ENCODE peak calls at places on chromosomes 7 and 10, in ten cellular contexts. X is substantia nigra; M is lung microvascular endothelial cell; Y is T-helper 9 cell; N is astrocyte; O is glomerular endothelial cell; H is NCI-H345; K is islet precursor cell; E is neural progenitor cell; V is naive thymus-derived CD8-positive, alpha-beta T cell. J is an unnamed sample.

GRCh38 chr7:80934286-80934685 is 15.4 kb upstream of the SEMA3C start:
- DNase-seq in X (no peak), M (no peak), Y (no peak), N (peak), O (no peak), H (no peak), K (no peak), E (no peak), V (no peak), J (no peak)

GRCh38 chr10:118958984-118959916 is 70.3 kb upstream of the NANOS1 start:
- DNase-seq in X (peak), M (no peak), Y (no peak), N (peak), O (no peak), H (no peak), K (peak), E (no peak), V (no peak), J (peak)

GRCh38 chr10:86169066-86169465 is 197.5 kb downstream of the GRID1 start:
- DNase-seq in X (no peak), M (no peak), Y (no peak), N (no peak), O (no peak), H (no peak), K (no peak), E (no peak), V (no peak), J (no peak)

GRCh38 chr10:78914502-78915330 is 154.1 kb upstream of the ZMIZ1 start:
- DNase-seq in X (peak), M (no peak), Y (no peak), N (peak), O (no peak), H (no peak), K (no peak), E (no peak), V (no peak), J (no peak)

GRCh38 chr7:13179775-13180448 is 492.5 kb downstream of the ARL4A start:
- DNase-seq in X (no peak), M (no peak), Y (no peak), N (peak), O (no peak), H (no peak), K (no peak), E (no peak), V (no peak), J (no peak)

GRCh38 chr10:44682516-44682915 is 228.6 kb upstream of the TMEM72 start:
- DNase-seq in X (no peak), M (no peak), Y (no peak), N (no peak), O (no peak), H (no peak), K (no peak), E (no peak), V (no peak), J (no peak)

GRCh38 chr10:68959695-68960524 is 3.9 kb downstream of the DDX21 start:
- DNase-seq in X (no peak), M (no peak), Y (no peak), N (no peak), O (no peak), H (no peak), K (no peak), E (no peak), V (no peak), J (no peak)

GRCh38 chr10:71285180-71285545 is 33.9 kb upstream of the SLC29A3 start:
- DNase-seq in X (no peak), M (peak), Y (no peak), N (no peak), O (no peak), H (peak), K (no peak), E (peak), V (no peak), J (no peak)

GRCh38 chr10:110221721-110222261 is 14.4 kb downstream of the MXI1 start:
- DNase-seq in X (peak), M (peak), Y (peak), N (peak), O (no peak), H (peak), K (peak), E (peak), V (peak), J (peak)

GRCh38 chr10:30559118-30559684 is 70.4 kb downstream of the LYZL2 start:
- DNase-seq in X (no peak), M (no peak), Y (no peak), N (no peak), O (no peak), H (no peak), K (no peak), E (no peak), V (no peak), J (no peak)

GRCh38 chr7:69608878-69609277 is 10.6 kb downstream of the AUTS2 start:
- DNase-seq in X (no peak), M (no peak), Y (no peak), N (no peak), O (no peak), H (no peak), K (no peak), E (peak), V (no peak), J (no peak)

GRCh38 chr7:46317256-46317655 is 396.2 kb upstream of the IGFBP3 start:
- DNase-seq in X (no peak), M (no peak), Y (no peak), N (peak), O (no peak), H (no peak), K (no peak), E (no peak), V (no peak), J (no peak)

GRCh38 chr7:156034397-156034796 is 222.1 kb upstream of the SHH start:
- DNase-seq in X (no peak), M (no peak), Y (no peak), N (no peak), O (no peak), H (no peak), K (no peak), E (no peak), V (no peak), J (no peak)

GRCh38 chr10:97889461-97890265 is 40.0 kb downstream of the GOLGA7B start:
- DNase-seq in X (no peak), M (peak), Y (no peak), N (peak), O (no peak), H (peak), K (peak), E (no peak), V (no peak), J (no peak)

GRCh38 chr10:103580011-103580410 is 86.5 kb downstream of the NEURL1 start:
- DNase-seq in X (no peak), M (no peak), Y (no peak), N (no peak), O (no peak), H (no peak), K (no peak), E (no peak), V (no peak), J (no peak)

GRCh38 chr7:94003446-94004023 is 620 bp downstream of the BET1 start:
- DNase-seq in X (no peak), M (peak), Y (no peak), N (peak), O (no peak), H (peak), K (no peak), E (peak), V (no peak), J (no peak)

GRCh38 chr7:95199779-95200558 is 124.4 kb downstream of the PON1 start:
- DNase-seq in X (peak), M (peak), Y (no peak), N (peak), O (peak), H (peak), K (no peak), E (peak), V (no peak), J (peak)

GRCh38 chr10:62471718-62472117 is 97.5 kb downstream of the ZNF365 start:
- DNase-seq in X (no peak), M (no peak), Y (no peak), N (peak), O (no peak), H (no peak), K (no peak), E (no peak), V (no peak), J (no peak)

GRCh38 chr10:131649609-131650008 is 251.2 kb upstream of the PPP2R2D start:
- DNase-seq in X (no peak), M (no peak), Y (no peak), N (no peak), O (no peak), H (peak), K (no peak), E (no peak), V (no peak), J (no peak)

GRCh38 chr7:27151341-27151944 is 940 bp downstream of the HOXA3 start:
- DNase-seq in X (no peak), M (no peak), Y (no peak), N (no peak), O (no peak), H (peak), K (no peak), E (no peak), V (no peak), J (no peak)

GRCh38 chr7:98802088-98802780 is 67.6 kb downstream of the TMEM130 start:
- DNase-seq in X (peak), M (no peak), Y (no peak), N (peak), O (no peak), H (peak), K (peak), E (peak), V (no peak), J (no peak)

GRCh38 chr7:138755331-138755747 is 42.5 kb upstream of the TMEM213 start:
- DNase-seq in X (no peak), M (no peak), Y (no peak), N (peak), O (no peak), H (peak), K (peak), E (peak), V (no peak), J (no peak)

GRCh38 chr10:96299383-96299782 is 4.9 kb upstream of the DNTT start:
- DNase-seq in X (no peak), M (peak), Y (no peak), N (no peak), O (no peak), H (peak), K (no peak), E (no peak), V (no peak), J (no peak)

GRCh38 chr7:141072548-141073172 is 1.2 kb upstream of the TMEM178B start:
- DNase-seq in X (peak), M (peak), Y (no peak), N (peak), O (no peak), H (peak), K (peak), E (peak), V (no peak), J (peak)

GRCh38 chr7:27784399-27785053 is 44.6 kb downstream of the TAX1BP1 start:
- DNase-seq in X (no peak), M (peak), Y (no peak), N (peak), O (peak), H (peak), K (no peak), E (peak), V (no peak), J (no peak)

GRCh38 chr10:103692421-103693069 is 162.8 kb downstream of the SH3PXD2A start:
- DNase-seq in X (no peak), M (no peak), Y (peak), N (no peak), O (no peak), H (no peak), K (no peak), E (peak), V (no peak), J (no peak)

GRCh38 chr10:16509996-16510395 is 11.7 kb downstream of the C1QL3 start:
- DNase-seq in X (no peak), M (peak), Y (no peak), N (no peak), O (no peak), H (no peak), K (peak), E (no peak), V (no peak), J (no peak)

GRCh38 chr10:132238371-132239125 is 51.8 kb downstream of the DPYSL4 start:
- DNase-seq in X (no peak), M (no peak), Y (no peak), N (no peak), O (no peak), H (no peak), K (peak), E (no peak), V (no peak), J (no peak)

GRCh38 chr10:131759347-131759746 is 141.5 kb upstream of the PPP2R2D start:
- DNase-seq in X (no peak), M (no peak), Y (no peak), N (no peak), O (no peak), H (no peak), K (no peak), E (no peak), V (no peak), J (no peak)

GRCh38 chr10:132302911-132303310 is 4.8 kb downstream of the STK32C start:
- DNase-seq in X (no peak), M (no peak), Y (no peak), N (no peak), O (no peak), H (no peak), K (peak), E (no peak), V (no peak), J (no peak)

GRCh38 chr10:73810735-73811465 is 498 bp downstream of the NDST2 start:
- DNase-seq in X (no peak), M (peak), Y (peak), N (no peak), O (no peak), H (no peak), K (peak), E (peak), V (peak), J (no peak)

GRCh38 chr7:131188367-131189339 is 139.0 kb upstream of the MKLN1 start:
- DNase-seq in X (no peak), M (peak), Y (peak), N (peak), O (no peak), H (peak), K (peak), E (no peak), V (no peak), J (no peak)

GRCh38 chr10:97704341-97704740 is 9.2 kb upstream of the MARVELD1 start:
- DNase-seq in X (no peak), M (no peak), Y (no peak), N (no peak), O (no peak), H (no peak), K (no peak), E (no peak), V (no peak), J (no peak)

GRCh38 chr10:98371421-98371820 is 43.6 kb downstream of the PYROXD2 start:
- DNase-seq in X (no peak), M (no peak), Y (no peak), N (no peak), O (no peak), H (peak), K (peak), E (no peak), V (no peak), J (no peak)

GRCh38 chr10:3780766-3781457 is 4.1 kb downstream of the KLF6 start:
- DNase-seq in X (no peak), M (peak), Y (no peak), N (peak), O (peak), H (no peak), K (peak), E (no peak), V (no peak), J (no peak)

GRCh38 chr10:127972958-127973357 is 66.1 kb downstream of the PTPRE start:
- DNase-seq in X (no peak), M (no peak), Y (no peak), N (no peak), O (no peak), H (no peak), K (no peak), E (no peak), V (no peak), J (no peak)

GRCh38 chr10:69464801-69465401 is 13.6 kb downstream of the TSPAN15 start:
- DNase-seq in X (peak), M (no peak), Y (no peak), N (no peak), O (no peak), H (no peak), K (no peak), E (no peak), V (no peak), J (peak)

GRCh38 chr10:114538544-114538906 is 119.5 kb downstream of the ABLIM1 start:
- DNase-seq in X (no peak), M (no peak), Y (peak), N (no peak), O (no peak), H (peak), K (no peak), E (peak), V (peak), J (no peak)